ENCODE peak calls at places on chromosomes 3 and 15, in five cellular contexts. A is upper lobe of right lung, E is fibroblast of lung, C is A549, P is Peyer's patch. I is an unnamed sample.

GRCh38 chr15:82870727-82871576 is 61.5 kb downstream of the WHAMM start:
- DNase-seq in A (no peak), E (no peak), C (no peak), P (no peak), I (no peak)

GRCh38 chr15:49628379-49628778 is 7.5 kb downstream of the DTWD1 start:
- DNase-seq in A (no peak), E (no peak), C (no peak), P (no peak), I (no peak)

GRCh38 chr15:98856540-98856907 is 151.1 kb downstream of the PGPEP1L start:
- DNase-seq in A (no peak), E (peak; percentile 93), C (no peak), P (no peak), I (no peak)

GRCh38 chr15:82047493-82048446 is 2.0 kb upstream of the MEX3B start:
- DNase-seq in A (no peak), E (peak; percentile 28), C (peak; percentile 62), P (no peak), I (no peak)

GRCh38 chr3:72346526-72346926 is 501.7 kb downstream of the SHQ1 start:
- DNase-seq in A (no peak), E (peak; percentile 95), C (no peak), P (no peak), I (no peak)

GRCh38 chr3:19216669-19217337 is 68.5 kb downstream of the KCNH8 start:
- DNase-seq in A (peak; percentile 66), E (no peak), C (no peak), P (no peak), I (peak; percentile 10)

GRCh38 chr3:115623414-115623868 is at the start of gene GAP43:
- DNase-seq in A (peak; percentile 56), E (peak; percentile 87), C (peak; percentile 8), P (no peak), I (no peak)

GRCh38 chr15:37872661-37873060 is 61.8 kb upstream of the TMCO5A start:
- DNase-seq in A (no peak), E (peak; percentile 28), C (no peak), P (no peak), I (no peak)

GRCh38 chr3:147895509-147895908 is 486.3 kb downstream of the ZIC1 start:
- DNase-seq in A (no peak), E (no peak), C (no peak), P (no peak), I (no peak)

GRCh38 chr3:131582438-131582837 is 79.7 kb upstream of the MRPL3 start:
- DNase-seq in A (no peak), E (no peak), C (no peak), P (no peak), I (no peak)

GRCh38 chr3:151347432-151347831 is 18.1 kb upstream of the P2RY13 start:
- DNase-seq in A (no peak), E (no peak), C (no peak), P (peak; percentile 45), I (peak; percentile 23)

GRCh38 chr3:141418751-141419150 is 50.4 kb downstream of the ZBTB38 start:
- DNase-seq in A (no peak), E (no peak), C (no peak), P (no peak), I (no peak)

GRCh38 chr15:81336568-81336967 is 12.6 kb upstream of the STARD5 start:
- DNase-seq in A (no peak), E (peak; percentile 58), C (peak; percentile 21), P (peak; percentile 70), I (no peak)

GRCh38 chr15:61598655-61599054 is 369.6 kb upstream of the RORA start:
- DNase-seq in A (no peak), E (no peak), C (no peak), P (no peak), I (no peak)

GRCh38 chr15:40875996-40876740 is 2.1 kb upstream of the RHOV start:
- DNase-seq in A (no peak), E (no peak), C (no peak), P (no peak), I (no peak)

GRCh38 chr15:82143390-82144047 is 97.7 kb upstream of the MEX3B start:
- DNase-seq in A (no peak), E (no peak), C (no peak), P (no peak), I (no peak)

GRCh38 chr3:140832883-140833282 is 108.8 kb upstream of the SLC25A36 start:
- DNase-seq in A (no peak), E (no peak), C (no peak), P (no peak), I (no peak)

GRCh38 chr3:908839-909238 is 184.0 kb upstream of the CNTN6 start:
- DNase-seq in A (no peak), E (no peak), C (no peak), P (no peak), I (no peak)

GRCh38 chr3:11551019-11551418 is 92.7 kb downstream of the VGLL4 start:
- DNase-seq in A (no peak), E (no peak), C (no peak), P (no peak), I (peak; percentile 3)

GRCh38 chr3:160213181-160213580 is 12.0 kb upstream of the C3orf80 start:
- DNase-seq in A (no peak), E (no peak), C (no peak), P (no peak), I (no peak)

GRCh38 chr15:70357453-70357852 is 259.7 kb upstream of the TLE3 start:
- DNase-seq in A (peak; percentile 37), E (no peak), C (no peak), P (no peak), I (no peak)

DNA sequence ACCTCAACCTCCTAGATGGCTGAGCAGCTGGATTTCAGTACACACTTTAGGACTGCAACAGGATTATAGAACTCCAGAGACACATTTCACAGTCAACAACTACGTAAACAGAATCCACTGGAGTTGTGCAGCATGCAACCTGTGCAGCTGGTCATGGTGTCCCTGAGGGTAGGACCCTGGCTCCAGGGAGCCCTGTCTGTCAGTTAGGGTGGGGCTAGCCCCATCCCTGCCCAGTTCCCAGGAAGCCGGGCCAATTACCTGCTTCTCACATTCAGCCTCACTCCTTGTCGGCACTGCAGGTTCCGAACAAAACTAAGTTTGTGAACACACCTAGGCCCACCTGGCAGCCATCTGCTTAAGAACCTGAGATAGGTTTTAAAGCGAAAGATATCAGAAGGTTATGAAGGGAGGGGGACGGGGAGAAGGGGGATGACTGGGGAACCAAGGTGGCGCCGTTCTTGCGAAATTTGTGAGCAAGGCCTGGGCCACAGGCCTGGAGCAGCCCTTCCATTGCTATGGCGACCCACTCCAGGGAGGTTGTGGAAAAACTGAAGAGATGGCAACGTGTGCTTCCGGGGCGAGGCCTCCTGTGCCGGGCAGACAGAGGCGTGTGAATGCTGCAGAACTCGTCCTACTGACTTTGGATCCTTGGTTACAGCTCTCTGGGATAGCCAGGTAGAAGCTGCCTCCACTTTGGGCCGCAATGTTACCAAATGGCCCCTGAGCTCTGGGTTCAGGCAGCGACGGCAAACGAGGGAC is 25.3 kb downstream of the ACSBG1 start:
- DNase-seq in A (no peak), E (no peak), C (no peak), P (peak; percentile 34), I (peak; percentile 61)
- H3K27ac ChIP-seq in A (no peak overlapping the region), E (no peak overlapping the region), C (no peak overlapping the region), P (no peak overlapping the region), I (peak overlapping the region; percentile 41)

GRCh38 chr3:128167973-128168674 is 14.8 kb downstream of the EEFSEC start:
- DNase-seq in A (no peak), E (peak; percentile 4), C (no peak), P (no peak), I (no peak)

GRCh38 chr3:128170866-128171516 is 17.7 kb downstream of the EEFSEC start:
- DNase-seq in A (no peak), E (peak; percentile 88), C (peak; percentile 67), P (peak; percentile 60), I (peak; percentile 47)

GRCh38 chr3:128167646-128167972 is 14.3 kb downstream of the EEFSEC start:
- DNase-seq in A (no peak), E (no peak), C (no peak), P (no peak), I (no peak)

GRCh38 chr3:128166971-128167453 is 13.7 kb downstream of the EEFSEC start:
- DNase-seq in A (no peak), E (no peak), C (no peak), P (no peak), I (no peak)

GRCh38 chr3:128168830-128169229 is 15.5 kb downstream of the EEFSEC start:
- DNase-seq in A (no peak), E (no peak), C (no peak), P (no peak), I (no peak)
- H3K27ac ChIP-seq in A (no peak overlapping the region), E (no peak overlapping the region), C (no peak overlapping the region), P (no peak overlapping the region), I (no peak overlapping the region)

DNA sequence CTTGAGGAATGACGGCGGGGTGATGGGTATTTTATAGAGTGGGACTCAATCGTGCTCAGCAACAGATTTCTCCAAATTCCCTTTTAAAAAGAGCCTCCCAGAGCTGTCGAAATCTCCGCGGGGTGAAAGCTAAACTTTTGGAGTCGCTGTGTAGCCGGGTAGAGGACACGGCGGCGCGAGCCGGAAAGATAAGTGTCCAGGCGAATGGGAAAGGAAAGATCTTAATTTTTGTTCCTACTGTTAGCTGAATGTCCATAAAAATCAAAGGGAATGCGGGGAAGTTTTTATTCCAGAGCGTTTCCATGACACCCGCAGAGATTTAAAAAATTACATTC is 9.1 kb downstream of the EOMES start:
- DNase-seq in A (no peak), E (no peak), C (no peak), P (no peak), I (no peak)
- H3K27ac ChIP-seq in A (no peak overlapping the region), E (no peak overlapping the region), C (peak overlapping the region; percentile 54), P (no peak overlapping the region), I (no peak overlapping the region)

GRCh38 chr3:197495059-197495455 is 60.7 kb downstream of the BDH1 start:
- DNase-seq in A (no peak), E (no peak), C (no peak), P (no peak), I (no peak)
- H3K27ac ChIP-seq in A (no peak overlapping the region), E (no peak overlapping the region), C (no peak overlapping the region), P (no peak overlapping the region), I (peak overlapping the region; percentile 76)

GRCh38 chr15:75142499-75142898 is 59.2 kb upstream of the C15orf39 start:
- DNase-seq in A (no peak), E (no peak), C (no peak), P (peak; percentile 1), I (no peak)

GRCh38 chr15:75148293-75148692 is 53.4 kb upstream of the C15orf39 start:
- DNase-seq in A (no peak), E (peak; percentile 28), C (no peak), P (no peak), I (no peak)

GRCh38 chr15:75143738-75144334 is 57.8 kb upstream of the C15orf39 start:
- DNase-seq in A (no peak), E (no peak), C (no peak), P (peak; percentile 36), I (no peak)

GRCh38 chr15:75149911-75150709 is 51.6 kb upstream of the C15orf39 start:
- DNase-seq in A (no peak), E (peak; percentile 52), C (no peak), P (no peak), I (peak; percentile 35)

GRCh38 chr15:75145027-75145841 is 56.4 kb upstream of the C15orf39 start:
- DNase-seq in A (no peak), E (no peak), C (peak; percentile 48), P (peak; percentile 35), I (no peak)
- H3K27ac ChIP-seq in A (no peak overlapping the region), E (no peak overlapping the region), C (peak overlapping the region; percentile 60), P (no peak overlapping the region), I (no peak overlapping the region)

DNA sequence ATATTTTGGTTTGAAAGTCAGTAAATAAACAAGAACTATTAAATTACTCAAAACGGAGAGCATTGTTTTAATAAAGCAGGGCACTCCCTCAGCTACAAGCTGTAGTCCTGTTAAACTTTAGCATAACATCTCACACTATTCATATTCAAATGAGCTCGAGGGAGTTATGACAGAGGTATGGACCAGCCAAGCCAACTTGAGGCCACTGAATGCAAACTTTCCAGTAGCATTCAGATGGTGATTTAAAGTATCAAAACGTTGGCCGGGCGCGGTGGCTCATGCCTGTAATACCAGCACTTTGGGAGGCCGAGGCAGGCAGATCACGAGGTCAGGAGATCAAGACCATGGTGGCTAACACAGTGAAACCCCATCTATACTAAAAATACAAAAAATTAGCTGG is 132.9 kb downstream of the GABRB3 start:
- DNase-seq in A (no peak), E (no peak), C (no peak), P (no peak), I (no peak)
- H3K27ac ChIP-seq in A (no peak overlapping the region), E (no peak overlapping the region), C (no peak overlapping the region), P (no peak overlapping the region), I (no peak overlapping the region)